ENCODE peak calls at places on chromosome 2, in nine cellular contexts. E, T, S, Z, Q, B, K, P and W are unnamed samples.

GRCh38 chr2:160751021-160751420 is 257.4 kb upstream of the RBMS1 start:
- DNase-seq in T (no peak), Z (no peak), B (no peak), P (no peak), S (peak), E (no peak), Q (no peak), K (no peak), W (no peak)

GRCh38 chr2:158723921-158724802 is 71.0 kb upstream of the DAPL1 start:
- DNase-seq in S (no peak), T (peak), B (no peak), K (no peak), E (no peak), Z (no peak), Q (no peak), P (peak), W (no peak)

GRCh38 chr2:174205562-174205961 is 42.8 kb downstream of the OLA1 start:
- DNase-seq in Q (no peak), P (no peak), S (no peak), T (no peak), Z (no peak), K (no peak), E (no peak), B (no peak), W (no peak)

GRCh38 chr2:139374307-139374850 is 594.2 kb upstream of the NXPH2 start:
- DNase-seq in P (no peak), B (no peak), T (no peak), K (no peak), Z (peak), Q (no peak), E (no peak), S (no peak), W (no peak)

GRCh38 chr2:44801289-44801675 is 140.2 kb upstream of the SIX3 start:
- DNase-seq in S (no peak), K (no peak), Q (no peak), B (no peak), Z (no peak), P (no peak), E (no peak), T (no peak), W (no peak)

GRCh38 chr2:29519996-29520395 is 401.4 kb downstream of the ALK start:
- DNase-seq in E (no peak), S (peak), T (no peak), Z (no peak), Q (no peak), P (no peak), K (no peak), B (no peak), W (no peak)

GRCh38 chr2:176768185-176768584 is 444.4 kb upstream of the HNRNPA3 start:
- DNase-seq in Q (no peak), B (no peak), S (peak), K (peak), E (no peak), T (no peak), P (no peak), Z (no peak), W (no peak)

GRCh38 chr2:181419124-181419855 is 37.9 kb upstream of the ITGA4 start:
- DNase-seq in K (no peak), S (no peak), T (no peak), E (no peak), B (no peak), Q (no peak), P (no peak), Z (peak), W (no peak)

GRCh38 chr2:194252127-194252526 is 1404.9 kb upstream of the SLC39A10 start:
- DNase-seq in P (no peak), Q (no peak), E (no peak), K (no peak), S (peak), T (no peak), B (no peak), Z (no peak), W (no peak)

GRCh38 chr2:208369091-208369490 is 37.5 kb upstream of the PTH2R start:
- DNase-seq in B (no peak), E (no peak), P (no peak), S (peak), T (no peak), Q (no peak), Z (no peak), K (no peak), W (no peak)